ENCODE peak calls at places on chromosome 10, in four cellular contexts. One of them, this sample, is unnamed.

GRCh38 chr10:89278034-89278535 is 23.8 kb upstream of the IFIT2 start:
- DNase-seq in HepG2: peak; percentile 81
- DNase-seq in GM12878: no peak
- DNase-seq in SK-N-SH: peak; percentile 34
- DNase-seq in this sample: no peak

GRCh38 chr10:31963598-31963980 is 35.0 kb upstream of the ARHGAP12 start:
- DNase-seq in HepG2: no peak
- DNase-seq in GM12878: no peak
- DNase-seq in SK-N-SH: no peak
- DNase-seq in this sample: no peak

GRCh38 chr10:79052311-79053080 is 16.3 kb upstream of the ZMIZ1 start:
- DNase-seq in HepG2: peak; percentile 52
- DNase-seq in GM12878: no peak
- DNase-seq in SK-N-SH: peak; percentile 66
- DNase-seq in this sample: peak; percentile 80

GRCh38 chr10:31749981-31750850 is 178.4 kb downstream of the ARHGAP12 start:
- DNase-seq in HepG2: no peak
- DNase-seq in GM12878: no peak
- DNase-seq in SK-N-SH: peak; percentile 84
- DNase-seq in this sample: no peak

GRCh38 chr10:124670849-124671248 is 73.3 kb downstream of the FAM53B start:
- DNase-seq in HepG2: no peak
- DNase-seq in GM12878: no peak
- DNase-seq in SK-N-SH: peak; percentile 87
- DNase-seq in this sample: no peak

GRCh38 chr10:129756912-129757861 is 206.9 kb downstream of the EBF3 start:
- DNase-seq in HepG2: no peak
- DNase-seq in GM12878: no peak
- DNase-seq in SK-N-SH: no peak
- DNase-seq in this sample: no peak

GRCh38 chr10:117720931-117721826 is 178.6 kb downstream of the EMX2 start:
- DNase-seq in HepG2: no peak
- DNase-seq in GM12878: no peak
- DNase-seq in SK-N-SH: no peak
- DNase-seq in this sample: peak; percentile 40

GRCh38 chr10:86033581-86033980 is 333.0 kb downstream of the GRID1 start:
- DNase-seq in HepG2: no peak
- DNase-seq in GM12878: no peak
- DNase-seq in SK-N-SH: no peak
- DNase-seq in this sample: no peak

GRCh38 chr10:84548869-84549268 is 220.5 kb downstream of the CCSER2 start:
- DNase-seq in HepG2: no peak
- DNase-seq in GM12878: no peak
- DNase-seq in SK-N-SH: no peak
- DNase-seq in this sample: no peak

GRCh38 chr10:32171213-32171612 is 115.0 kb upstream of the KIF5B start:
- DNase-seq in HepG2: peak; percentile 64
- DNase-seq in GM12878: no peak
- DNase-seq in SK-N-SH: no peak
- DNase-seq in this sample: peak; percentile 29

DNA sequence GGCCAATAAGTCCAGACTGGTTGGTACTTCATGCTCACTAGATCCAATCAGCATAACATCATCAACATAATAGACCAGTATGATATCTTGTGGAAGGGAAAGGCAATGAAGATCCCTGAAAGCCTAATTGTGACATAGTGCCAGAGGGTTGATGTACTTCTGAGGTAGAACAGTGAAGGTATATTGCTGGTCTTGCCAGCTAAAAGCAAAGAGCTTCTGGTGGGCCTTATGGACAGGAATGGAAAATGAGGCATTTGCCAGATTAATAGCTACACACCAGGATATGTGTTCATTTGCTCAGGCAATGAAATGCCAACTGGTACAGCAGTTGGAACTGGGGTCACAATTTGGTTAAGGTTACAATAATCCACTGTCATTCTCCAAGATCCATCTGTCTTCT is 156.4 kb downstream of the HTR7 start:
- DNase-seq in HepG2: no peak
- DNase-seq in GM12878: no peak
- DNase-seq in SK-N-SH: no peak
- DNase-seq in this sample: no peak
- TF ChIP-seq JUND in HepG2: no peak
- TF ChIP-seq JUND in GM12878: no peak
- TF ChIP-seq JUND in SK-N-SH: no peak
- TF ChIP-seq JUND in this sample: no peak

DNA sequence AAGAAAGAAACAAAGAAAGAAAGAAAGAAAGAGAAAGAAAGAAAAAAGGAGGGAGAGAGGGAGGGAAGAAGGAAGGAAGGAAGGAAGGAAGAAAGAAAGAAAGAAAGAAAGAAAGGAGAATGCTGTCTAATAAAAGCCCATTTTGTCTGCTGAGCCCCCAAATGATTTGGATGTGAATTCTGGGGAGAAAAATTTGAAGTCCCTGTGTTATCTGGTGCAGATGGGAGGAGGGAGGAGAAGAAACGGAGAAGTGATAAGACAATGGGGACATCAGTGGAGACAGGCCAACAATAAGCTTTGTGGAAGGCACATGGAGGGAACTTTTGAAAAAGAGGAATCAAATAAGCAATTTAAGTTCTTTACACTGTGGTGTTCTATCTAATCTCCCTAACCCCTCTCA is 24.6 kb upstream of the TMEM273 start:
- DNase-seq in HepG2: no peak
- DNase-seq in GM12878: no peak
- DNase-seq in SK-N-SH: no peak
- DNase-seq in this sample: no peak
- TF ChIP-seq JUND in HepG2: no peak
- TF ChIP-seq JUND in GM12878: no peak
- TF ChIP-seq JUND in SK-N-SH: no peak
- TF ChIP-seq JUND in this sample: no peak

DNA sequence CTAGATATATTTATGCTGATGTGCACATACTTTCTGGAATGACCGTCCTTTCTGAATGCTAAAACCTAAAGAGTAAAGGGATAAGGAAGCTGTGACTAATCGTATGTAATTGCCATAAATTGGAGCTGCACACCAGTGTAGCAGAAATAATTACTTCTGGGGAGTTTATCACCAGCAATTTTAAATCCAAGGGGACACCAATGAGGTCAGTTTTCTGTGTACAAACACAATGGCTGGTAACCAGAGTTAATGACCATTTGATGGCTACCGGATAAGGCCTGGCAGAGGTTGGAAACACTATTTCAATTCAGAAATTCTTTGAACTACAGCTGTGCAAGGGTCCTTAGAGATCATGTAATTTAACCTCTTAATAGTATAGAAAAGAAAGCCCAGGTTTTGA is 670.1 kb downstream of the REEP3 start:
- DNase-seq in HepG2: no peak
- DNase-seq in GM12878: no peak
- DNase-seq in SK-N-SH: peak; percentile 66
- DNase-seq in this sample: no peak
- TF ChIP-seq JUND in HepG2: no peak
- TF ChIP-seq JUND in GM12878: no peak
- TF ChIP-seq JUND in SK-N-SH: no peak
- TF ChIP-seq JUND in this sample: no peak

GRCh38 chr10:88227342-88228018 is 355.6 kb downstream of the RNLS start:
- DNase-seq in HepG2: no peak
- DNase-seq in GM12878: no peak
- DNase-seq in SK-N-SH: peak; percentile 26
- DNase-seq in this sample: no peak
- TF ChIP-seq JUND in HepG2: no peak
- TF ChIP-seq JUND in GM12878: no peak
- TF ChIP-seq JUND in SK-N-SH: no peak
- TF ChIP-seq JUND in this sample: no peak

GRCh38 chr10:48257407-48257961 is 17.0 kb downstream of the FRMPD2 start:
- DNase-seq in HepG2: no peak
- DNase-seq in GM12878: no peak
- DNase-seq in SK-N-SH: no peak
- DNase-seq in this sample: no peak
- TF ChIP-seq JUND in HepG2: no peak
- TF ChIP-seq JUND in GM12878: no peak
- TF ChIP-seq JUND in SK-N-SH: no peak
- TF ChIP-seq JUND in this sample: no peak

GRCh38 chr10:126504761-126505112 is 116.5 kb upstream of the ADAM12 start:
- DNase-seq in HepG2: no peak
- DNase-seq in GM12878: no peak
- DNase-seq in SK-N-SH: no peak
- DNase-seq in this sample: peak; percentile 2

GRCh38 chr10:126501828-126502227 is 113.6 kb upstream of the ADAM12 start:
- DNase-seq in HepG2: no peak
- DNase-seq in GM12878: no peak
- DNase-seq in SK-N-SH: no peak
- DNase-seq in this sample: no peak

GRCh38 chr10:126500866-126501265 is 112.6 kb upstream of the ADAM12 start:
- DNase-seq in HepG2: no peak
- DNase-seq in GM12878: no peak
- DNase-seq in SK-N-SH: no peak
- DNase-seq in this sample: no peak

GRCh38 chr10:126502481-126502880 is 114.2 kb upstream of the ADAM12 start:
- DNase-seq in HepG2: no peak
- DNase-seq in GM12878: no peak
- DNase-seq in SK-N-SH: no peak
- DNase-seq in this sample: no peak

GRCh38 chr10:126504051-126504760 is 115.9 kb upstream of the ADAM12 start:
- DNase-seq in HepG2: peak; percentile 59
- DNase-seq in GM12878: no peak
- DNase-seq in SK-N-SH: peak; percentile 83
- DNase-seq in this sample: peak; percentile 39
- TF ChIP-seq JUND in HepG2: no peak
- TF ChIP-seq JUND in GM12878: no peak
- TF ChIP-seq JUND in SK-N-SH: no peak
- TF ChIP-seq JUND in this sample: no peak